ENCODE peak calls at places on chromosome 1, in nine cellular contexts. Q is GM12865, J is omental fat pad, V is mesothelial cell of epicardium, U is mucosa of descending colon, T is bronchial epithelial cell, B is ovary, X is IMR-90, K is neural crest cell. H is an unnamed sample.
A peak's percentile ranks its signal among the peaks of the same experiment; 100 is the strongest.

GRCh38 chr1:201321826-201322390 is 38.6 kb downstream of the PKP1 start:
- DNase-seq in Q (no peak), J (no peak), V (no peak), U (no peak), T (no peak), B (no peak), X (no peak), K (no peak), H (no peak)

GRCh38 chr1:44118682-44119081 is at the start of gene KLF17:
- DNase-seq in Q (no peak), J (no peak), V (no peak), U (no peak), T (no peak), B (no peak), X (no peak), K (no peak), H (no peak)

GRCh38 chr1:111054656-111055055 is 85.2 kb downstream of the DRAM2 start:
- DNase-seq in Q (no peak), J (no peak), V (no peak), U (no peak), T (no peak), B (no peak), X (no peak), K (no peak), H (no peak)

GRCh38 chr1:182301026-182301436 is 90.6 kb downstream of the GLUL start:
- DNase-seq in Q (peak; percentile 31), J (no peak), V (no peak), U (no peak), T (no peak), B (no peak), X (no peak), K (no peak), H (no peak)

GRCh38 chr1:21931171-21932093 is 5.7 kb downstream of the HSPG2 start:
- DNase-seq in Q (no peak), J (no peak), V (no peak), U (peak; percentile 69), T (peak; percentile 43), B (peak; percentile 86), X (peak; percentile 88), K (no peak), H (no peak)

GRCh38 chr1:81834268-81834667 is 33.5 kb downstream of the ADGRL2 start:
- DNase-seq in Q (no peak), J (no peak), V (no peak), U (no peak), T (no peak), B (no peak), X (peak; percentile 47), K (no peak), H (no peak)

GRCh38 chr1:237205400-237206064 is 163.5 kb downstream of the RYR2 start:
- DNase-seq in Q (no peak), J (peak; percentile 29), V (no peak), U (no peak), T (no peak), B (peak; percentile 80), X (peak; percentile 16), K (no peak), H (no peak)

GRCh38 chr1:39332291-39332690 is 127.8 kb downstream of the MACF1 start:
- DNase-seq in Q (no peak), J (no peak), V (no peak), U (no peak), T (no peak), B (no peak), X (peak; percentile 32), K (no peak), H (no peak)

GRCh38 chr1:32969556-32969955 is 4.9 kb upstream of the RNF19B start:
- DNase-seq in Q (no peak), J (no peak), V (no peak), U (no peak), T (peak; percentile 73), B (no peak), X (no peak), K (no peak), H (no peak)

GRCh38 chr1:109067883-109068282 is 7.9 kb downstream of the TAF13 start:
- DNase-seq in Q (no peak), J (no peak), V (no peak), U (no peak), T (no peak), B (no peak), X (no peak), K (no peak), H (no peak)

GRCh38 chr1:244761279-244761678 is 74.2 kb upstream of the COX20 start:
- DNase-seq in Q (no peak), J (no peak), V (no peak), U (no peak), T (no peak), B (no peak), X (no peak), K (no peak), H (no peak)

GRCh38 chr1:15852036-15852827 is 4.7 kb downstream of the SPEN start:
- DNase-seq in Q (peak; percentile 82), J (no peak), V (no peak), U (no peak), T (no peak), B (no peak), X (peak; percentile 44), K (no peak), H (no peak)

GRCh38 chr1:207088731-207089626 is at the start of gene C4BPB:
- DNase-seq in Q (no peak), J (no peak), V (no peak), U (peak; percentile 39), T (peak; percentile 42), B (no peak), X (no peak), K (no peak), H (no peak)

GRCh38 chr1:181972256-181972655 is 89.3 kb downstream of the ZNF648 start:
- DNase-seq in Q (no peak), J (no peak), V (no peak), U (no peak), T (peak; percentile 33), B (no peak), X (no peak), K (no peak), H (no peak)

GRCh38 chr1:205048382-205048781 is 5.4 kb downstream of the CNTN2 start:
- DNase-seq in Q (no peak), J (no peak), V (no peak), U (no peak), T (no peak), B (no peak), X (no peak), K (no peak), H (no peak)

GRCh38 chr1:150469291-150469690 is 17.9 kb upstream of the TARS2 start:
- DNase-seq in Q (no peak), J (no peak), V (no peak), U (no peak), T (peak; percentile 35), B (no peak), X (no peak), K (no peak), H (no peak)

GRCh38 chr1:160411231-160411630 is 10.9 kb downstream of the VANGL2 start:
- DNase-seq in Q (no peak), J (no peak), V (no peak), U (no peak), T (no peak), B (no peak), X (no peak), K (no peak), H (no peak)

GRCh38 chr1:47699492-47700220 is 261.8 kb downstream of the FOXD2 start:
- DNase-seq in Q (no peak), J (no peak), V (no peak), U (no peak), T (no peak), B (no peak), X (no peak), K (no peak), H (no peak)

GRCh38 chr1:44537538-44537937 is 132.5 kb downstream of the RNF220 start:
- DNase-seq in Q (no peak), J (no peak), V (no peak), U (no peak), T (no peak), B (no peak), X (no peak), K (no peak), H (no peak)

GRCh38 chr1:244412116-244412639 is 39.5 kb downstream of the ADSS2 start:
- DNase-seq in Q (no peak), J (no peak), V (no peak), U (no peak), T (no peak), B (no peak), X (no peak), K (no peak), H (no peak)

GRCh38 chr1:62746086-62746808 is 37.7 kb upstream of the ATG4C start:
- DNase-seq in Q (peak; percentile 43), J (no peak), V (no peak), U (no peak), T (peak; percentile 59), B (no peak), X (peak; percentile 70), K (no peak), H (no peak)

GRCh38 chr1:184145083-184145482 is 93.6 kb downstream of the TSEN15 start:
- DNase-seq in Q (no peak), J (no peak), V (no peak), U (no peak), T (no peak), B (no peak), X (no peak), K (no peak), H (no peak)
- TF ChIP-seq CTCF in Q (no peak), J (no peak), V (no peak), U (no peak), T (no peak), B (no peak), X (no peak), K (no peak), H (no peak)

GRCh38 chr1:90413519-90413918 is 303.6 kb downstream of the BARHL2 start:
- DNase-seq in Q (no peak), J (no peak), V (no peak), U (no peak), T (no peak), B (no peak), X (no peak), K (no peak), H (no peak)
- TF ChIP-seq CTCF in Q (no peak), J (no peak), V (no peak), U (no peak), T (no peak), B (no peak), X (no peak), K (no peak), H (no peak)

DNA sequence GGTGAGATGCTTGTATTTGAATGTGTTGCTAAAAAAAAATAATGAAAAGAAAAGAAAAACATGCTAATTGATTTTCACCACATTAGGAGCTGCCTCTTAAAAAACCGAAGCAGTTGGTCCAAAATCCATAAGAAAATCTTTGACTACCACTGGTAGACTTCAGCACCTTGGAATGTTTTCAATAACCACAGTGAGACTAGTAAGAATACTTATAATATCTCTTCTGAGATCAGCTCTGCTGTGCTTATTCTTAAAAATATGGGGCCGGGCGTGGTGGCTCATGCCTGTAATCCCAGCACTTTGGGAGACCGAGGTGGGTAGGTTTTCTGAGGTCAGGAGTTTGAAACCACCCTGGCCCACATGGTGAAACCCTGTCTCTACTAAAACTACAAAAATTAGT is 15.1 kb downstream of the NFYC start:
- DNase-seq in Q (no peak), J (no peak), V (no peak), U (no peak), T (no peak), B (no peak), X (no peak), K (no peak), H (no peak)
- TF ChIP-seq CTCF in Q (no peak), J (no peak), V (no peak), U (no peak), T (no peak), B (no peak), X (no peak), K (no peak), H (no peak)

GRCh38 chr1:180631766-180632325 is at the start of gene XPR1:
- DNase-seq in Q (peak; percentile 99), J (peak; percentile 92), V (peak; percentile 97), U (peak; percentile 98), T (peak; percentile 95), B (peak; percentile 98), X (peak; percentile 99), K (peak; percentile 88), H (peak; percentile 97)
- TF ChIP-seq CTCF in Q (peak; percentile 24), J (no peak), V (no peak), U (no peak), T (no peak), B (peak; percentile 29), X (peak; percentile 37), K (peak; percentile 20), H (no peak)

H was measured in glutamatergic neuron.